ENCODE peak calls at places on chromosomes 3 and 15, in six cellular contexts. Z is NCI-H1436; R is stimulated activated CD4-positive, alpha-beta T cell treated with anti-CD3 and anti-CD28 coated beads, Interleukin-2, amount 100 ng/mL, for 48 hours; Y is frontal cortex; O is kidney epithelial cell; Q is glutamatergic neuron. W is an unnamed sample.

GRCh38 chr15:29233566-29233965 is 36.1 kb downstream of the NSMCE3 start:
- DNase-seq in R (no peak), O (peak), Y (no peak), Q (no peak), Z (no peak), W (no peak)

GRCh38 chr3:72320911-72321385 is 527.3 kb downstream of the SHQ1 start:
- DNase-seq in Q (no peak), Z (no peak), O (no peak), R (no peak), Y (no peak), W (no peak)

GRCh38 chr3:192409838-192410683 is 317.3 kb downstream of the FGF12 start:
- DNase-seq in O (no peak), Q (peak), R (no peak), Y (peak), Z (no peak), W (peak)

GRCh38 chr3:11818033-11818432 is 28.7 kb downstream of the TAMM41 start:
- DNase-seq in Y (no peak), R (no peak), Q (no peak), O (no peak), Z (no peak), W (no peak)

GRCh38 chr15:59741274-59741906 is 52.3 kb upstream of the BNIP2 start:
- DNase-seq in O (no peak), Y (peak), Q (peak), Z (peak), R (no peak), W (no peak)

GRCh38 chr3:43615133-43615532 is 6.7 kb downstream of the ANO10 start:
- DNase-seq in Z (no peak), O (no peak), R (no peak), Y (no peak), Q (no peak), W (no peak)

GRCh38 chr3:167918686-167919085 is 177.0 kb downstream of the GOLIM4 start:
- DNase-seq in Z (no peak), R (no peak), Q (no peak), O (no peak), Y (no peak), W (no peak)

GRCh38 chr3:183896610-183897009 is 11.9 kb upstream of the PARL start:
- DNase-seq in Z (no peak), O (no peak), Y (no peak), R (no peak), Q (no peak), W (no peak)

GRCh38 chr3:80553211-80553610 is 785.4 kb upstream of the ROBO1 start:
- DNase-seq in O (no peak), Z (no peak), Q (no peak), Y (no peak), R (no peak), W (no peak)

GRCh38 chr3:150922611-150923010 is 17.4 kb upstream of the MINDY4B start:
- DNase-seq in Z (peak), R (no peak), Y (no peak), Q (peak), O (no peak), W (no peak)

GRCh38 chr3:184008161-184008560 is 9.5 kb downstream of the ABCC5 start:
- DNase-seq in Q (no peak), Z (no peak), Y (no peak), O (no peak), R (no peak), W (no peak)

GRCh38 chr3:29440321-29441019 is 159.6 kb downstream of the RBMS3 start:
- DNase-seq in Q (peak), Y (no peak), R (no peak), O (peak), Z (no peak), W (peak)

GRCh38 chr15:101063212-101063611 is 144.1 kb downstream of the LRRK1 start:
- DNase-seq in R (no peak), Q (no peak), Z (no peak), O (no peak), Y (no peak), W (no peak)

GRCh38 chr15:90868261-90868689 is at the start of gene FURIN:
- DNase-seq in O (no peak), Q (no peak), Z (no peak), Y (no peak), R (no peak), W (no peak)

GRCh38 chr3:148990211-148990610 is 1.1 kb upstream of the GYG1 start:
- DNase-seq in Q (no peak), Z (no peak), Y (no peak), O (no peak), R (no peak), W (no peak)

GRCh38 chr15:65902373-65902772 is 33.1 kb downstream of the RAB11A start:
- DNase-seq in O (peak), Q (no peak), Y (no peak), Z (peak), R (no peak), W (no peak)

GRCh38 chr15:27861171-27861570 is 237.9 kb downstream of the OCA2 start:
- DNase-seq in R (no peak), Q (no peak), O (no peak), Z (no peak), Y (no peak), W (no peak)

GRCh38 chr15:48703544-48703943 is 58.0 kb upstream of the FBN1 start:
- DNase-seq in Q (no peak), O (no peak), Z (no peak), Y (no peak), R (no peak), W (no peak)

GRCh38 chr15:36330598-36330997 is 248.8 kb upstream of the CDIN1 start:
- DNase-seq in Y (no peak), Q (no peak), R (no peak), Z (no peak), O (no peak), W (no peak)

GRCh38 chr3:119194237-119195150 is 21.1 kb downstream of the UPK1B start:
- DNase-seq in O (no peak), Y (no peak), Q (no peak), Z (no peak), R (no peak), W (no peak)

GRCh38 chr3:113270096-113270495 is 58.7 kb downstream of the BOC start:
- DNase-seq in R (no peak), Y (no peak), Q (no peak), O (no peak), Z (no peak), W (no peak)

GRCh38 chr3:101036213-101036618 is 43.0 kb upstream of the ABI3BP start:
- DNase-seq in Q (no peak), O (peak), Y (no peak), R (no peak), Z (no peak), W (no peak)

GRCh38 chr3:119230745-119231144 is 9.9 kb downstream of the B4GALT4 start:
- DNase-seq in Y (no peak), O (no peak), R (no peak), Z (no peak), Q (no peak), W (no peak)

GRCh38 chr3:43144811-43145490 is 39.1 kb upstream of the POMGNT2 start:
- DNase-seq in Y (no peak), Z (no peak), O (no peak), R (no peak), Q (no peak), W (no peak)

GRCh38 chr3:189455796-189456195 is 175.4 kb upstream of the TP63 start:
- DNase-seq in Y (no peak), Z (no peak), O (no peak), Q (no peak), R (no peak), W (no peak)

GRCh38 chr15:31346367-31347066 is 19.9 kb downstream of the KLF13 start:
- DNase-seq in R (no peak), Q (no peak), Z (no peak), O (no peak), Y (no peak), W (no peak)

GRCh38 chr3:120145498-120146285 is 51.4 kb upstream of the GSK3B start:
- DNase-seq in Z (no peak), R (peak), Q (no peak), Y (no peak), O (no peak), W (no peak)

GRCh38 chr3:120048355-120048754 is 45.9 kb downstream of the GSK3B start:
- DNase-seq in Z (no peak), Q (no peak), Y (no peak), O (no peak), R (no peak), W (no peak)

GRCh38 chr3:112646623-112647022 is 5.7 kb upstream of the CCDC80 start:
- DNase-seq in Q (no peak), O (no peak), R (no peak), Y (no peak), Z (no peak), W (no peak)

GRCh38 chr3:103685940-103686339 is 1251.1 kb downstream of the ZPLD1 start:
- DNase-seq in R (no peak), Z (no peak), Y (no peak), O (no peak), Q (no peak), W (no peak)

GRCh38 chr15:35928847-35929246 is 382.9 kb upstream of the DPH6 start:
- DNase-seq in O (no peak), Z (no peak), R (no peak), Q (no peak), Y (no peak), W (no peak)

GRCh38 chr3:16085884-16086608 is 88.4 kb upstream of the GALNT15 start:
- DNase-seq in O (no peak), Y (peak), R (no peak), Q (no peak), Z (no peak), W (no peak)

GRCh38 chr15:28873585-28874139 is 12.1 kb upstream of the APBA2 start:
- DNase-seq in R (no peak), O (no peak), Q (no peak), Y (no peak), Z (no peak), W (no peak)

GRCh38 chr15:59260090-59260489 is 53.4 kb downstream of the LDHAL6B start:
- DNase-seq in Y (peak), R (no peak), Q (no peak), O (no peak), Z (peak), W (peak)

GRCh38 chr3:153350420-153350819 is 188.4 kb downstream of the RAP2B start:
- DNase-seq in Z (no peak), R (no peak), O (peak), Q (no peak), Y (no peak), W (no peak)

GRCh38 chr3:23620044-23620443 is 185.7 kb upstream of the UBE2E1 start:
- DNase-seq in Y (no peak), Q (no peak), R (no peak), Z (no peak), O (no peak), W (no peak)

GRCh38 chr3:126064627-126065258 is 19.2 kb downstream of the SLC41A3 start:
- DNase-seq in O (no peak), Q (no peak), Y (no peak), Z (no peak), R (no peak), W (no peak)

GRCh38 chr3:190053919-190054672 is 66.6 kb downstream of the P3H2 start:
- DNase-seq in Q (no peak), R (no peak), Y (no peak), O (peak), Z (no peak), W (no peak)

GRCh38 chr3:53192608-53193007 is 31.6 kb downstream of the PRKCD start:
- DNase-seq in R (no peak), O (no peak), Q (no peak), Y (no peak), Z (no peak), W (no peak)

GRCh38 chr3:164364111-164364510 is 714.2 kb downstream of the SI start:
- DNase-seq in Y (no peak), Q (no peak), O (no peak), R (no peak), Z (no peak), W (no peak)

W was measured in neural crest cell.